ENCODE peak calls at places on chromosomes 1 and 21, in six cellular contexts. Y is head of caudate nucleus, N is midbrain, R is A549, X is nephron progenitor cell, F is SIG-M5. S is an unnamed sample.

GRCh38 chr1:109266965-109267364 is 16.0 kb downstream of the PSRC1 start:
- DNase-seq in Y (no peak), N (no peak), R (no peak), X (no peak), F (no peak), S (no peak)

GRCh38 chr1:113987259-113987658 is 8.0 kb downstream of the OLFML3 start:
- DNase-seq in Y (no peak), N (no peak), R (no peak), X (no peak), F (no peak), S (no peak)

GRCh38 chr1:184160942-184161698 is 109.6 kb downstream of the TSEN15 start:
- DNase-seq in Y (no peak), N (no peak), R (no peak), X (no peak), F (no peak), S (no peak)

GRCh38 chr1:40977721-40978120 is 1.8 kb upstream of the CTPS1 start:
- DNase-seq in Y (no peak), N (no peak), R (peak), X (no peak), F (no peak), S (no peak)

GRCh38 chr1:180230416-180230790 is 339 bp downstream of the LHX4 start:
- DNase-seq in Y (no peak), N (no peak), R (no peak), X (peak), F (no peak), S (no peak)

GRCh38 chr1:59366352-59366751 is 69.5 kb downstream of the FGGY start:
- DNase-seq in Y (no peak), N (no peak), R (no peak), X (no peak), F (no peak), S (no peak)

GRCh38 chr1:243454328-243454997 is 198.6 kb downstream of the SDCCAG8 start:
- DNase-seq in Y (no peak), N (no peak), R (no peak), X (no peak), F (no peak), S (no peak)

GRCh38 chr1:41493626-41494350 is 9.3 kb upstream of the EDN2 start:
- DNase-seq in Y (no peak), N (no peak), R (no peak), X (no peak), F (no peak), S (no peak)

GRCh38 chr1:110120960-110121561 is 8.8 kb downstream of the UBL4B start:
- DNase-seq in Y (no peak), N (no peak), R (no peak), X (peak), F (no peak), S (no peak)

GRCh38 chr1:201597551-201598230 is 58.8 kb downstream of the NAV1 start:
- DNase-seq in Y (no peak), N (no peak), R (peak), X (no peak), F (no peak), S (no peak)

GRCh38 chr21:45855248-45855801 is 126.2 kb upstream of the COL6A1 start:
- DNase-seq in Y (no peak), N (no peak), R (no peak), X (no peak), F (no peak), S (no peak)

GRCh38 chr1:186974774-186975181 is 146.0 kb downstream of the PLA2G4A start:
- DNase-seq in Y (no peak), N (no peak), R (peak), X (no peak), F (no peak), S (no peak)

GRCh38 chr21:31531967-31532366 is 127.5 kb upstream of the SOD1 start:
- DNase-seq in Y (no peak), N (no peak), R (no peak), X (no peak), F (no peak), S (no peak)

GRCh38 chr1:161199506-161200119 is 759 bp upstream of the ADAMTS4 start:
- DNase-seq in Y (no peak), N (no peak), R (no peak), X (no peak), F (no peak), S (no peak)

GRCh38 chr1:77942400-77943140 is 36.3 kb downstream of the FUBP1 start:
- DNase-seq in Y (no peak), N (no peak), R (no peak), X (no peak), F (no peak), S (no peak)

GRCh38 chr1:32275424-32275823 is 16.5 kb upstream of the HDAC1 start:
- DNase-seq in Y (no peak), N (no peak), R (no peak), X (no peak), F (no peak), S (no peak)

GRCh38 chr1:107649023-107649422 is 316.0 kb downstream of the VAV3 start:
- DNase-seq in Y (no peak), N (no peak), R (no peak), X (no peak), F (no peak), S (no peak)

GRCh38 chr1:234188454-234188792 is 184.8 kb upstream of the COA6 start:
- DNase-seq in Y (no peak), N (no peak), R (peak), X (peak), F (no peak), S (no peak)

GRCh38 chr1:31208361-31208945 is 31.2 kb downstream of the NKAIN1 start:
- DNase-seq in Y (no peak), N (no peak), R (no peak), X (no peak), F (no peak), S (no peak)

GRCh38 chr1:116556289-116557006 is 14.4 kb downstream of the CD58 start:
- DNase-seq in Y (no peak), N (no peak), R (peak), X (no peak), F (no peak), S (peak)

GRCh38 chr1:100538935-100539835 is 1.2 kb downstream of the GPR88 start:
- DNase-seq in Y (peak), N (no peak), R (peak), X (peak), F (no peak), S (no peak)

GRCh38 chr1:213622365-213623087 is 365.2 kb upstream of the PROX1 start:
- DNase-seq in Y (no peak), N (no peak), R (no peak), X (peak), F (no peak), S (no peak)

GRCh38 chr1:203669739-203670138 is 43.1 kb downstream of the ATP2B4 start:
- DNase-seq in Y (peak), N (peak), R (peak), X (no peak), F (no peak), S (no peak)

GRCh38 chr1:61247051-61247854 is 164.9 kb downstream of the NFIA start:
- DNase-seq in Y (no peak), N (no peak), R (no peak), X (no peak), F (no peak), S (no peak)

GRCh38 chr1:211515090-211516023 is 23.4 kb upstream of the RD3 start:
- DNase-seq in Y (peak), N (peak), R (peak), X (peak), F (peak), S (peak)

GRCh38 chr1:25675729-25676476 is 59.3 kb downstream of the MAN1C1 start:
- DNase-seq in Y (no peak), N (no peak), R (no peak), X (no peak), F (no peak), S (no peak)

GRCh38 chr1:32992489-32993214 is 28.0 kb upstream of the RNF19B start:
- DNase-seq in Y (no peak), N (peak), R (peak), X (peak), F (peak), S (peak)

GRCh38 chr1:78003070-78003751 is 1.5 kb upstream of the DNAJB4 start:
- DNase-seq in Y (no peak), N (peak), R (no peak), X (no peak), F (no peak), S (no peak)

GRCh38 chr21:34745557-34746255 is 76.9 kb downstream of the CLIC6 start:
- DNase-seq in Y (peak), N (peak), R (peak), X (peak), F (peak), S (peak)

GRCh38 chr1:34711469-34711868 is 43.4 kb upstream of the GJB5 start:
- DNase-seq in Y (no peak), N (no peak), R (peak), X (no peak), F (no peak), S (no peak)

GRCh38 chr21:27300770-27301169 is 333.9 kb upstream of the ADAMTS5 start:
- DNase-seq in Y (no peak), N (no peak), R (no peak), X (no peak), F (no peak), S (no peak)

GRCh38 chr1:152047607-152047953 is 10.8 kb upstream of the S100A11 start:
- DNase-seq in Y (no peak), N (no peak), R (no peak), X (peak), F (no peak), S (no peak)

GRCh38 chr1:218284377-218284916 is 646 bp upstream of the RRP15 start:
- DNase-seq in Y (no peak), N (no peak), R (no peak), X (peak), F (no peak), S (no peak)

GRCh38 chr1:176949033-176949662 is 215.4 kb downstream of the ASTN1 start:
- DNase-seq in Y (peak), N (no peak), R (peak), X (peak), F (no peak), S (no peak)

GRCh38 chr21:28132713-28133112 is 860.0 kb downstream of the LTN1 start:
- DNase-seq in Y (no peak), N (no peak), R (no peak), X (no peak), F (no peak), S (no peak)

GRCh38 chr1:20720631-20721051 is 2.8 kb upstream of the KIF17 start:
- DNase-seq in Y (no peak), N (no peak), R (no peak), X (no peak), F (no peak), S (no peak)